ENCODE peak calls at places on chromosomes 13 and 19, in seven cellular contexts. Y is left cardiac atrium; X is mucosa of descending colon; F is upper lobe of right lung; T is activated naive CD8-positive, alpha-beta T cell treated with anti-CD3 and anti-CD28 coated beads, Interleukin-2, amount 50 U/mL, for 24 hours; W is PC-3; A is Right ventricle myocardium superior. Z is an unnamed sample.

GRCh38 chr13:100510208-100510997 is 78.2 kb downstream of the GGACT start:
- ATAC-seq in Y (peak; percentile 19), X (no peak), F (no peak), T (no peak), W (no peak), A (no peak), Z (no peak)

GRCh38 chr13:40464349-40464748 is 202.1 kb downstream of the FOXO1 start:
- ATAC-seq in Y (no peak), X (no peak), F (no peak), T (no peak), W (no peak), A (no peak), Z (no peak)

GRCh38 chr13:111145506-111145905 is 30.4 kb downstream of the ARHGEF7 start:
- ATAC-seq in Y (no peak), X (no peak), F (no peak), T (no peak), W (no peak), A (peak; percentile 6), Z (no peak)

GRCh38 chr13:41568143-41568989 is 111.0 kb downstream of the RGCC start:
- ATAC-seq in Y (no peak), X (no peak), F (no peak), T (no peak), W (no peak), A (no peak), Z (no peak)

GRCh38 chr19:35549174-35549788 is 3.9 kb downstream of the TMEM147 start:
- ATAC-seq in Y (no peak), X (peak; percentile 47), F (peak; percentile 34), T (no peak), W (no peak), A (no peak), Z (peak; percentile 12)

GRCh38 chr13:73216381-73216831 is 157.6 kb downstream of the KLF5 start:
- ATAC-seq in Y (no peak), X (peak; percentile 69), F (peak; percentile 38), T (no peak), W (no peak), A (no peak), Z (no peak)

GRCh38 chr19:18150776-18151624 is 2.0 kb upstream of the PIK3R2 start:
- ATAC-seq in Y (no peak), X (no peak), F (no peak), T (no peak), W (no peak), A (no peak), Z (no peak)

GRCh38 chr19:8361921-8362793 is 1.8 kb upstream of the ANGPTL4 start:
- ATAC-seq in Y (peak; percentile 88), X (peak; percentile 91), F (peak; percentile 92), T (peak; percentile 77), W (peak; percentile 76), A (peak; percentile 72), Z (peak; percentile 94)

GRCh38 chr13:110886475-110887241 is 28.2 kb downstream of the ANKRD10 start:
- ATAC-seq in Y (peak; percentile 8), X (no peak), F (no peak), T (no peak), W (no peak), A (no peak), Z (no peak)

GRCh38 chr13:48746816-48747215 is 93.1 kb downstream of the CYSLTR2 start:
- ATAC-seq in Y (peak; percentile 8), X (no peak), F (no peak), T (no peak), W (no peak), A (peak; percentile 42), Z (no peak)

GRCh38 chr13:47843005-47843404 is 158.1 kb downstream of the SUCLA2 start:
- ATAC-seq in Y (no peak), X (no peak), F (no peak), T (no peak), W (no peak), A (no peak), Z (no peak)

GRCh38 chr13:99467764-99468163 is 33.5 kb upstream of the TM9SF2 start:
- ATAC-seq in Y (peak; percentile 19), X (peak; percentile 89), F (no peak), T (no peak), W (peak; percentile 89), A (no peak), Z (no peak)

GRCh38 chr19:6528544-6529121 is 2.2 kb upstream of the TNFSF9 start:
- ATAC-seq in Y (peak; percentile 49), X (peak; percentile 15), F (peak; percentile 53), T (no peak), W (no peak), A (peak; percentile 64), Z (peak; percentile 28)

GRCh38 chr13:51728275-51728673 is 75.7 kb downstream of the DHRS12 start:
- ATAC-seq in Y (no peak), X (no peak), F (no peak), T (no peak), W (no peak), A (no peak), Z (no peak)

GRCh38 chr19:31718898-31719297 is 369.7 kb upstream of the TSHZ3 start:
- ATAC-seq in Y (no peak), X (no peak), F (no peak), T (no peak), W (no peak), A (no peak), Z (no peak)

GRCh38 chr13:48591889-48592725 is 59.2 kb upstream of the RCBTB2 start:
- ATAC-seq in Y (no peak), X (no peak), F (no peak), T (no peak), W (no peak), A (no peak), Z (no peak)

GRCh38 chr13:113981201-113981605 is 7.3 kb upstream of the C13orf46 start:
- ATAC-seq in Y (peak; percentile 74), X (peak; percentile 95), F (peak; percentile 91), T (no peak), W (peak; percentile 78), A (peak; percentile 82), Z (peak; percentile 47)

GRCh38 chr13:100336795-100337516 is 248.1 kb downstream of the PCCA start:
- ATAC-seq in Y (no peak), X (no peak), F (no peak), T (no peak), W (no peak), A (no peak), Z (no peak)

GRCh38 chr19:41876847-41877489 is at the start of gene CD79A:
- ATAC-seq in Y (no peak), X (peak; percentile 46), F (no peak), T (peak; percentile 35), W (no peak), A (no peak), Z (no peak)

GRCh38 chr13:43953370-43953769 is 73.7 kb downstream of the LACC1 start:
- ATAC-seq in Y (no peak), X (no peak), F (peak; percentile 29), T (no peak), W (peak; percentile 62), A (no peak), Z (no peak)

GRCh38 chr19:6241056-6241455 is 38.7 kb downstream of the MLLT1 start:
- ATAC-seq in Y (no peak), X (no peak), F (no peak), T (no peak), W (no peak), A (no peak), Z (no peak)

GRCh38 chr13:27293873-27294515 is 23.4 kb downstream of the RASL11A start:
- ATAC-seq in Y (no peak), X (peak; percentile 54), F (no peak), T (no peak), W (no peak), A (no peak), Z (no peak)

GRCh38 chr19:3186377-3186688 is 603 bp downstream of the NCLN start:
- ATAC-seq in Y (no peak), X (peak; percentile 1), F (peak; percentile 1), T (no peak), W (no peak), A (no peak), Z (no peak)

GRCh38 chr19:38251564-38252051 is 4.6 kb downstream of the PPP1R14A start:
- ATAC-seq in Y (peak; percentile 55), X (no peak), F (no peak), T (no peak), W (no peak), A (peak; percentile 50), Z (peak; percentile 57)

GRCh38 chr13:90766503-90766902 is 581.0 kb upstream of the MIR17HG start:
- ATAC-seq in Y (no peak), X (no peak), F (no peak), T (no peak), W (no peak), A (no peak), Z (no peak)

GRCh38 chr19:7857727-7858701 is 16.2 kb downstream of the PRR36 start:
- ATAC-seq in Y (no peak), X (peak; percentile 23), F (no peak), T (no peak), W (no peak), A (no peak), Z (no peak)

GRCh38 chr13:76225815-76226489 is 589.8 kb downstream of the LMO7 start:
- ATAC-seq in Y (peak; percentile 94), X (peak; percentile 45), F (peak; percentile 19), T (no peak), W (no peak), A (peak; percentile 92), Z (peak; percentile 41)

GRCh38 chr13:108361769-108362168 is 92.3 kb downstream of the TNFSF13B start:
- ATAC-seq in Y (no peak), X (no peak), F (no peak), T (no peak), W (no peak), A (no peak), Z (peak; percentile 39)

GRCh38 chr19:45264781-45265317 is 13.8 kb downstream of the MARK4 start:
- ATAC-seq in Y (peak; percentile 30), X (no peak), F (peak; percentile 47), T (no peak), W (no peak), A (no peak), Z (no peak)

GRCh38 chr19:5913739-5914357 is at the start of gene CAPS:
- ATAC-seq in Y (peak; percentile 81), X (peak; percentile 88), F (peak; percentile 87), T (no peak), W (peak; percentile 96), A (peak; percentile 71), Z (peak; percentile 80)

GRCh38 chr13:50720856-50721663 is 122.4 kb downstream of the DLEU7 start:
- ATAC-seq in Y (no peak), X (no peak), F (peak; percentile 63), T (no peak), W (no peak), A (no peak), Z (no peak)

GRCh38 chr13:112803422-112803821 is 113.6 kb downstream of the ATP11A start:
- ATAC-seq in Y (no peak), X (no peak), F (peak; percentile 20), T (no peak), W (no peak), A (no peak), Z (no peak)

GRCh38 chr13:39401091-39401647 is 201.8 kb downstream of the LHFPL6 start:
- ATAC-seq in Y (peak; percentile 52), X (no peak), F (no peak), T (no peak), W (no peak), A (peak; percentile 24), Z (no peak)

GRCh38 chr13:25738342-25738771 is 313.5 kb downstream of the SHISA2 start:
- ATAC-seq in Y (peak; percentile 25), X (no peak), F (no peak), T (no peak), W (no peak), A (no peak), Z (no peak)

GRCh38 chr13:42017264-42017663 is 31.2 kb upstream of the DGKH start:
- ATAC-seq in Y (no peak), X (peak; percentile 30), F (no peak), T (no peak), W (peak; percentile 61), A (no peak), Z (no peak)

GRCh38 chr19:40251244-40251643 is 24.8 kb upstream of the CCNP start:
- ATAC-seq in Y (no peak), X (no peak), F (no peak), T (no peak), W (no peak), A (no peak), Z (no peak)

GRCh38 chr19:45882652-45883585 is 3.0 kb downstream of the IRF2BP1 start:
- ATAC-seq in Y (peak; percentile 11), X (peak; percentile 68), F (peak; percentile 71), T (peak; percentile 29), W (peak; percentile 25), A (no peak), Z (no peak)

GRCh38 chr19:48757089-48757675 is 1.9 kb downstream of the FGF21 start:
- ATAC-seq in Y (no peak), X (no peak), F (no peak), T (no peak), W (no peak), A (no peak), Z (no peak)

Z was measured in gastroesophageal sphincter.